ENCODE peak calls at places on chromosomes 1 and 21, in ten cellular contexts. One of them, this sample, is unnamed.

GRCh38 chr1:55694297-55694696 is 479.1 kb upstream of the USP24 start:
- DNase-seq in naive B cell: no peak
- DNase-seq in body of pancreas: peak; percentile 56
- DNase-seq in DMS 273 treated with DMSO at 0.1 percent for 48 hours: peak; percentile 47
- DNase-seq in GM23248: no peak
- DNase-seq in activated CD4-positive, alpha-beta T cell treated with anti-CD3 and anti-CD28 coated beads, Interleukin-2, amount 10 ng/mL, durations not matched to agents 7 days and 5 days: no peak
- DNase-seq in activated naive CD4-positive, alpha-beta T cell treated with Interleukin-2 at 50 U/mL for 16 hours: no peak
- DNase-seq in keratinocyte: no peak
- DNase-seq in NCI-H2171 treated with DMSO at 0.1 percent for 48 hours: peak; percentile 90
- DNase-seq in PC-3: no peak
- DNase-seq in this sample: no peak

GRCh38 chr21:38806153-38806941 is 618 bp downstream of the ETS2 start:
- DNase-seq in naive B cell: peak; percentile 14
- DNase-seq in body of pancreas: peak; percentile 45
- DNase-seq in DMS 273 treated with DMSO at 0.1 percent for 48 hours: no peak
- DNase-seq in GM23248: peak; percentile 41
- DNase-seq in activated CD4-positive, alpha-beta T cell treated with anti-CD3 and anti-CD28 coated beads, Interleukin-2, amount 10 ng/mL, durations not matched to agents 7 days and 5 days: peak; percentile 43
- DNase-seq in activated naive CD4-positive, alpha-beta T cell treated with Interleukin-2 at 50 U/mL for 16 hours: peak; percentile 37
- DNase-seq in keratinocyte: no peak
- DNase-seq in NCI-H2171 treated with DMSO at 0.1 percent for 48 hours: peak; percentile 20
- DNase-seq in PC-3: no peak
- DNase-seq in this sample: peak; percentile 40

GRCh38 chr1:245084551-245084950 is 70.2 kb upstream of the KIF26B start:
- DNase-seq in naive B cell: no peak
- DNase-seq in body of pancreas: no peak
- DNase-seq in DMS 273 treated with DMSO at 0.1 percent for 48 hours: no peak
- DNase-seq in GM23248: peak; percentile 42
- DNase-seq in activated CD4-positive, alpha-beta T cell treated with anti-CD3 and anti-CD28 coated beads, Interleukin-2, amount 10 ng/mL, durations not matched to agents 7 days and 5 days: no peak
- DNase-seq in activated naive CD4-positive, alpha-beta T cell treated with Interleukin-2 at 50 U/mL for 16 hours: no peak
- DNase-seq in keratinocyte: no peak
- DNase-seq in NCI-H2171 treated with DMSO at 0.1 percent for 48 hours: no peak
- DNase-seq in PC-3: no peak
- DNase-seq in this sample: no peak

GRCh38 chr1:208544794-208545193 is 300.6 kb upstream of the PLXNA2 start:
- DNase-seq in naive B cell: no peak
- DNase-seq in body of pancreas: no peak
- DNase-seq in DMS 273 treated with DMSO at 0.1 percent for 48 hours: no peak
- DNase-seq in GM23248: no peak
- DNase-seq in activated CD4-positive, alpha-beta T cell treated with anti-CD3 and anti-CD28 coated beads, Interleukin-2, amount 10 ng/mL, durations not matched to agents 7 days and 5 days: no peak
- DNase-seq in activated naive CD4-positive, alpha-beta T cell treated with Interleukin-2 at 50 U/mL for 16 hours: no peak
- DNase-seq in keratinocyte: no peak
- DNase-seq in NCI-H2171 treated with DMSO at 0.1 percent for 48 hours: no peak
- DNase-seq in PC-3: no peak
- DNase-seq in this sample: no peak

GRCh38 chr1:227805606-227806197 is 9.8 kb upstream of the PRSS38 start:
- DNase-seq in naive B cell: no peak
- DNase-seq in body of pancreas: no peak
- DNase-seq in DMS 273 treated with DMSO at 0.1 percent for 48 hours: no peak
- DNase-seq in GM23248: peak; percentile 98
- DNase-seq in activated CD4-positive, alpha-beta T cell treated with anti-CD3 and anti-CD28 coated beads, Interleukin-2, amount 10 ng/mL, durations not matched to agents 7 days and 5 days: no peak
- DNase-seq in activated naive CD4-positive, alpha-beta T cell treated with Interleukin-2 at 50 U/mL for 16 hours: no peak
- DNase-seq in keratinocyte: peak; percentile 90
- DNase-seq in NCI-H2171 treated with DMSO at 0.1 percent for 48 hours: no peak
- DNase-seq in PC-3: peak; percentile 100
- DNase-seq in this sample: peak; percentile 37

GRCh38 chr1:235207202-235207565 is 46.1 kb upstream of the RBM34 start:
- DNase-seq in naive B cell: no peak
- DNase-seq in body of pancreas: no peak
- DNase-seq in DMS 273 treated with DMSO at 0.1 percent for 48 hours: no peak
- DNase-seq in GM23248: no peak
- DNase-seq in activated CD4-positive, alpha-beta T cell treated with anti-CD3 and anti-CD28 coated beads, Interleukin-2, amount 10 ng/mL, durations not matched to agents 7 days and 5 days: peak; percentile 71
- DNase-seq in activated naive CD4-positive, alpha-beta T cell treated with Interleukin-2 at 50 U/mL for 16 hours: peak; percentile 47
- DNase-seq in keratinocyte: no peak
- DNase-seq in NCI-H2171 treated with DMSO at 0.1 percent for 48 hours: no peak
- DNase-seq in PC-3: no peak
- DNase-seq in this sample: no peak

GRCh38 chr1:109425391-109425790 is 857 bp downstream of the PSMA5 start:
- DNase-seq in naive B cell: peak; percentile 53
- DNase-seq in body of pancreas: no peak
- DNase-seq in DMS 273 treated with DMSO at 0.1 percent for 48 hours: no peak
- DNase-seq in GM23248: peak; percentile 54
- DNase-seq in activated CD4-positive, alpha-beta T cell treated with anti-CD3 and anti-CD28 coated beads, Interleukin-2, amount 10 ng/mL, durations not matched to agents 7 days and 5 days: peak; percentile 26
- DNase-seq in activated naive CD4-positive, alpha-beta T cell treated with Interleukin-2 at 50 U/mL for 16 hours: no peak
- DNase-seq in keratinocyte: no peak
- DNase-seq in NCI-H2171 treated with DMSO at 0.1 percent for 48 hours: no peak
- DNase-seq in PC-3: peak; percentile 13
- DNase-seq in this sample: no peak

GRCh38 chr1:231519166-231519565 is 9.3 kb upstream of the TSNAX start:
- DNase-seq in naive B cell: no peak
- DNase-seq in body of pancreas: no peak
- DNase-seq in DMS 273 treated with DMSO at 0.1 percent for 48 hours: no peak
- DNase-seq in GM23248: peak; percentile 59
- DNase-seq in activated CD4-positive, alpha-beta T cell treated with anti-CD3 and anti-CD28 coated beads, Interleukin-2, amount 10 ng/mL, durations not matched to agents 7 days and 5 days: no peak
- DNase-seq in activated naive CD4-positive, alpha-beta T cell treated with Interleukin-2 at 50 U/mL for 16 hours: no peak
- DNase-seq in keratinocyte: no peak
- DNase-seq in NCI-H2171 treated with DMSO at 0.1 percent for 48 hours: no peak
- DNase-seq in PC-3: no peak
- DNase-seq in this sample: no peak

GRCh38 chr1:234213576-234214128 is 159.6 kb upstream of the COA6 start:
- DNase-seq in naive B cell: no peak
- DNase-seq in body of pancreas: no peak
- DNase-seq in DMS 273 treated with DMSO at 0.1 percent for 48 hours: no peak
- DNase-seq in GM23248: peak; percentile 28
- DNase-seq in activated CD4-positive, alpha-beta T cell treated with anti-CD3 and anti-CD28 coated beads, Interleukin-2, amount 10 ng/mL, durations not matched to agents 7 days and 5 days: no peak
- DNase-seq in activated naive CD4-positive, alpha-beta T cell treated with Interleukin-2 at 50 U/mL for 16 hours: no peak
- DNase-seq in keratinocyte: no peak
- DNase-seq in NCI-H2171 treated with DMSO at 0.1 percent for 48 hours: no peak
- DNase-seq in PC-3: no peak
- DNase-seq in this sample: no peak

GRCh38 chr21:38323721-38324591 is 67.2 kb downstream of the KCNJ15 start:
- DNase-seq in naive B cell: no peak
- DNase-seq in body of pancreas: no peak
- DNase-seq in DMS 273 treated with DMSO at 0.1 percent for 48 hours: peak; percentile 56
- DNase-seq in GM23248: peak; percentile 97
- DNase-seq in activated CD4-positive, alpha-beta T cell treated with anti-CD3 and anti-CD28 coated beads, Interleukin-2, amount 10 ng/mL, durations not matched to agents 7 days and 5 days: no peak
- DNase-seq in activated naive CD4-positive, alpha-beta T cell treated with Interleukin-2 at 50 U/mL for 16 hours: no peak
- DNase-seq in keratinocyte: peak; percentile 44
- DNase-seq in NCI-H2171 treated with DMSO at 0.1 percent for 48 hours: peak; percentile 75
- DNase-seq in PC-3: peak; percentile 95
- DNase-seq in this sample: peak; percentile 16

GRCh38 chr1:235502601-235503332 is 1.5 kb downstream of the B3GALNT2 start:
- DNase-seq in naive B cell: no peak
- DNase-seq in body of pancreas: no peak
- DNase-seq in DMS 273 treated with DMSO at 0.1 percent for 48 hours: no peak
- DNase-seq in GM23248: peak; percentile 41
- DNase-seq in activated CD4-positive, alpha-beta T cell treated with anti-CD3 and anti-CD28 coated beads, Interleukin-2, amount 10 ng/mL, durations not matched to agents 7 days and 5 days: no peak
- DNase-seq in activated naive CD4-positive, alpha-beta T cell treated with Interleukin-2 at 50 U/mL for 16 hours: no peak
- DNase-seq in keratinocyte: no peak
- DNase-seq in NCI-H2171 treated with DMSO at 0.1 percent for 48 hours: peak; percentile 38
- DNase-seq in PC-3: peak; percentile 28
- DNase-seq in this sample: peak; percentile 32

GRCh38 chr1:38221006-38221649 is 174.5 kb upstream of the POU3F1 start:
- DNase-seq in naive B cell: no peak
- DNase-seq in body of pancreas: no peak
- DNase-seq in DMS 273 treated with DMSO at 0.1 percent for 48 hours: no peak
- DNase-seq in GM23248: peak; percentile 79
- DNase-seq in activated CD4-positive, alpha-beta T cell treated with anti-CD3 and anti-CD28 coated beads, Interleukin-2, amount 10 ng/mL, durations not matched to agents 7 days and 5 days: no peak
- DNase-seq in activated naive CD4-positive, alpha-beta T cell treated with Interleukin-2 at 50 U/mL for 16 hours: no peak
- DNase-seq in keratinocyte: no peak
- DNase-seq in NCI-H2171 treated with DMSO at 0.1 percent for 48 hours: no peak
- DNase-seq in PC-3: no peak
- DNase-seq in this sample: no peak

GRCh38 chr1:110786802-110787327 is 86.1 kb upstream of the CD53 start:
- DNase-seq in naive B cell: no peak
- DNase-seq in body of pancreas: no peak
- DNase-seq in DMS 273 treated with DMSO at 0.1 percent for 48 hours: no peak
- DNase-seq in GM23248: no peak
- DNase-seq in activated CD4-positive, alpha-beta T cell treated with anti-CD3 and anti-CD28 coated beads, Interleukin-2, amount 10 ng/mL, durations not matched to agents 7 days and 5 days: no peak
- DNase-seq in activated naive CD4-positive, alpha-beta T cell treated with Interleukin-2 at 50 U/mL for 16 hours: no peak
- DNase-seq in keratinocyte: no peak
- DNase-seq in NCI-H2171 treated with DMSO at 0.1 percent for 48 hours: no peak
- DNase-seq in PC-3: no peak
- DNase-seq in this sample: no peak

GRCh38 chr21:17775431-17776126 is 43.6 kb downstream of the C21orf91 start:
- DNase-seq in naive B cell: peak; percentile 27
- DNase-seq in body of pancreas: no peak
- DNase-seq in DMS 273 treated with DMSO at 0.1 percent for 48 hours: no peak
- DNase-seq in GM23248: no peak
- DNase-seq in activated CD4-positive, alpha-beta T cell treated with anti-CD3 and anti-CD28 coated beads, Interleukin-2, amount 10 ng/mL, durations not matched to agents 7 days and 5 days: peak; percentile 47
- DNase-seq in activated naive CD4-positive, alpha-beta T cell treated with Interleukin-2 at 50 U/mL for 16 hours: peak; percentile 71
- DNase-seq in keratinocyte: no peak
- DNase-seq in NCI-H2171 treated with DMSO at 0.1 percent for 48 hours: no peak
- DNase-seq in PC-3: no peak
- DNase-seq in this sample: no peak

GRCh38 chr1:151512326-151512725 is 1.1 kb downstream of the CGN start:
- DNase-seq in naive B cell: no peak
- DNase-seq in body of pancreas: no peak
- DNase-seq in DMS 273 treated with DMSO at 0.1 percent for 48 hours: no peak
- DNase-seq in GM23248: no peak
- DNase-seq in activated CD4-positive, alpha-beta T cell treated with anti-CD3 and anti-CD28 coated beads, Interleukin-2, amount 10 ng/mL, durations not matched to agents 7 days and 5 days: no peak
- DNase-seq in activated naive CD4-positive, alpha-beta T cell treated with Interleukin-2 at 50 U/mL for 16 hours: no peak
- DNase-seq in keratinocyte: no peak
- DNase-seq in NCI-H2171 treated with DMSO at 0.1 percent for 48 hours: no peak
- DNase-seq in PC-3: peak; percentile 30
- DNase-seq in this sample: no peak

GRCh38 chr1:226549094-226549936 is 751 bp downstream of the STUM start:
- DNase-seq in naive B cell: peak; percentile 20
- DNase-seq in body of pancreas: no peak
- DNase-seq in DMS 273 treated with DMSO at 0.1 percent for 48 hours: no peak
- DNase-seq in GM23248: peak; percentile 21
- DNase-seq in activated CD4-positive, alpha-beta T cell treated with anti-CD3 and anti-CD28 coated beads, Interleukin-2, amount 10 ng/mL, durations not matched to agents 7 days and 5 days: no peak
- DNase-seq in activated naive CD4-positive, alpha-beta T cell treated with Interleukin-2 at 50 U/mL for 16 hours: peak; percentile 5
- DNase-seq in keratinocyte: no peak
- DNase-seq in NCI-H2171 treated with DMSO at 0.1 percent for 48 hours: no peak
- DNase-seq in PC-3: peak; percentile 25
- DNase-seq in this sample: peak; percentile 67

GRCh38 chr21:32131960-32132359 is 146.9 kb downstream of the MIS18A start:
- DNase-seq in naive B cell: no peak
- DNase-seq in body of pancreas: no peak
- DNase-seq in DMS 273 treated with DMSO at 0.1 percent for 48 hours: no peak
- DNase-seq in GM23248: peak; percentile 61
- DNase-seq in activated CD4-positive, alpha-beta T cell treated with anti-CD3 and anti-CD28 coated beads, Interleukin-2, amount 10 ng/mL, durations not matched to agents 7 days and 5 days: no peak
- DNase-seq in activated naive CD4-positive, alpha-beta T cell treated with Interleukin-2 at 50 U/mL for 16 hours: no peak
- DNase-seq in keratinocyte: no peak
- DNase-seq in NCI-H2171 treated with DMSO at 0.1 percent for 48 hours: no peak
- DNase-seq in PC-3: peak; percentile 34
- DNase-seq in this sample: no peak

GRCh38 chr1:87765686-87766085 is 437.0 kb downstream of the LMO4 start:
- DNase-seq in naive B cell: no peak
- DNase-seq in body of pancreas: no peak
- DNase-seq in DMS 273 treated with DMSO at 0.1 percent for 48 hours: no peak
- DNase-seq in GM23248: peak; percentile 77
- DNase-seq in activated CD4-positive, alpha-beta T cell treated with anti-CD3 and anti-CD28 coated beads, Interleukin-2, amount 10 ng/mL, durations not matched to agents 7 days and 5 days: no peak
- DNase-seq in activated naive CD4-positive, alpha-beta T cell treated with Interleukin-2 at 50 U/mL for 16 hours: no peak
- DNase-seq in keratinocyte: no peak
- DNase-seq in NCI-H2171 treated with DMSO at 0.1 percent for 48 hours: no peak
- DNase-seq in PC-3: peak; percentile 1
- DNase-seq in this sample: no peak

GRCh38 chr1:240766831-240767230 is 154.9 kb upstream of the GREM2 start:
- DNase-seq in naive B cell: no peak
- DNase-seq in body of pancreas: no peak
- DNase-seq in DMS 273 treated with DMSO at 0.1 percent for 48 hours: no peak
- DNase-seq in GM23248: peak; percentile 56
- DNase-seq in activated CD4-positive, alpha-beta T cell treated with anti-CD3 and anti-CD28 coated beads, Interleukin-2, amount 10 ng/mL, durations not matched to agents 7 days and 5 days: no peak
- DNase-seq in activated naive CD4-positive, alpha-beta T cell treated with Interleukin-2 at 50 U/mL for 16 hours: no peak
- DNase-seq in keratinocyte: no peak
- DNase-seq in NCI-H2171 treated with DMSO at 0.1 percent for 48 hours: no peak
- DNase-seq in PC-3: peak; percentile 60
- DNase-seq in this sample: no peak

GRCh38 chr1:228013322-228014234 is 6.8 kb downstream of the WNT3A start:
- DNase-seq in naive B cell: no peak
- DNase-seq in body of pancreas: peak; percentile 5
- DNase-seq in DMS 273 treated with DMSO at 0.1 percent for 48 hours: no peak
- DNase-seq in GM23248: no peak
- DNase-seq in activated CD4-positive, alpha-beta T cell treated with anti-CD3 and anti-CD28 coated beads, Interleukin-2, amount 10 ng/mL, durations not matched to agents 7 days and 5 days: no peak
- DNase-seq in activated naive CD4-positive, alpha-beta T cell treated with Interleukin-2 at 50 U/mL for 16 hours: no peak
- DNase-seq in keratinocyte: peak; percentile 86
- DNase-seq in NCI-H2171 treated with DMSO at 0.1 percent for 48 hours: no peak
- DNase-seq in PC-3: peak; percentile 77
- DNase-seq in this sample: no peak

GRCh38 chr1:203421246-203421645 is 54.4 kb upstream of the PRELP start:
- DNase-seq in naive B cell: no peak
- DNase-seq in body of pancreas: no peak
- DNase-seq in DMS 273 treated with DMSO at 0.1 percent for 48 hours: no peak
- DNase-seq in GM23248: no peak
- DNase-seq in activated CD4-positive, alpha-beta T cell treated with anti-CD3 and anti-CD28 coated beads, Interleukin-2, amount 10 ng/mL, durations not matched to agents 7 days and 5 days: no peak
- DNase-seq in activated naive CD4-positive, alpha-beta T cell treated with Interleukin-2 at 50 U/mL for 16 hours: no peak
- DNase-seq in keratinocyte: no peak
- DNase-seq in NCI-H2171 treated with DMSO at 0.1 percent for 48 hours: no peak
- DNase-seq in PC-3: no peak
- DNase-seq in this sample: no peak

GRCh38 chr1:1563688-1564087 is 11.0 kb downstream of the SSU72 start:
- DNase-seq in naive B cell: no peak
- DNase-seq in body of pancreas: no peak
- DNase-seq in DMS 273 treated with DMSO at 0.1 percent for 48 hours: no peak
- DNase-seq in GM23248: no peak
- DNase-seq in activated CD4-positive, alpha-beta T cell treated with anti-CD3 and anti-CD28 coated beads, Interleukin-2, amount 10 ng/mL, durations not matched to agents 7 days and 5 days: no peak
- DNase-seq in activated naive CD4-positive, alpha-beta T cell treated with Interleukin-2 at 50 U/mL for 16 hours: no peak
- DNase-seq in keratinocyte: no peak
- DNase-seq in NCI-H2171 treated with DMSO at 0.1 percent for 48 hours: no peak
- DNase-seq in PC-3: no peak
- DNase-seq in this sample: no peak

GRCh38 chr1:204437796-204438570 is 26.4 kb upstream of the PPP1R15B start:
- DNase-seq in naive B cell: no peak
- DNase-seq in body of pancreas: no peak
- DNase-seq in DMS 273 treated with DMSO at 0.1 percent for 48 hours: no peak
- DNase-seq in GM23248: no peak
- DNase-seq in activated CD4-positive, alpha-beta T cell treated with anti-CD3 and anti-CD28 coated beads, Interleukin-2, amount 10 ng/mL, durations not matched to agents 7 days and 5 days: no peak
- DNase-seq in activated naive CD4-positive, alpha-beta T cell treated with Interleukin-2 at 50 U/mL for 16 hours: no peak
- DNase-seq in keratinocyte: no peak
- DNase-seq in NCI-H2171 treated with DMSO at 0.1 percent for 48 hours: no peak
- DNase-seq in PC-3: no peak
- DNase-seq in this sample: peak; percentile 85

GRCh38 chr1:114535401-114535800 is 24.4 kb upstream of the TRIM33 start:
- DNase-seq in naive B cell: no peak
- DNase-seq in body of pancreas: no peak
- DNase-seq in DMS 273 treated with DMSO at 0.1 percent for 48 hours: no peak
- DNase-seq in GM23248: no peak
- DNase-seq in activated CD4-positive, alpha-beta T cell treated with anti-CD3 and anti-CD28 coated beads, Interleukin-2, amount 10 ng/mL, durations not matched to agents 7 days and 5 days: no peak
- DNase-seq in activated naive CD4-positive, alpha-beta T cell treated with Interleukin-2 at 50 U/mL for 16 hours: no peak
- DNase-seq in keratinocyte: no peak
- DNase-seq in NCI-H2171 treated with DMSO at 0.1 percent for 48 hours: no peak
- DNase-seq in PC-3: no peak
- DNase-seq in this sample: peak; percentile 19

GRCh38 chr1:158422215-158422614 is 3.8 kb downstream of the OR10K2 start:
- DNase-seq in naive B cell: no peak
- DNase-seq in body of pancreas: no peak
- DNase-seq in DMS 273 treated with DMSO at 0.1 percent for 48 hours: no peak
- DNase-seq in GM23248: no peak
- DNase-seq in activated CD4-positive, alpha-beta T cell treated with anti-CD3 and anti-CD28 coated beads, Interleukin-2, amount 10 ng/mL, durations not matched to agents 7 days and 5 days: no peak
- DNase-seq in activated naive CD4-positive, alpha-beta T cell treated with Interleukin-2 at 50 U/mL for 16 hours: no peak
- DNase-seq in keratinocyte: no peak
- DNase-seq in NCI-H2171 treated with DMSO at 0.1 percent for 48 hours: no peak
- DNase-seq in PC-3: no peak
- DNase-seq in this sample: no peak

GRCh38 chr1:20847619-20848080 is 60.5 kb upstream of the HP1BP3 start:
- DNase-seq in naive B cell: no peak
- DNase-seq in body of pancreas: no peak
- DNase-seq in DMS 273 treated with DMSO at 0.1 percent for 48 hours: no peak
- DNase-seq in GM23248: peak; percentile 14
- DNase-seq in activated CD4-positive, alpha-beta T cell treated with anti-CD3 and anti-CD28 coated beads, Interleukin-2, amount 10 ng/mL, durations not matched to agents 7 days and 5 days: no peak
- DNase-seq in activated naive CD4-positive, alpha-beta T cell treated with Interleukin-2 at 50 U/mL for 16 hours: no peak
- DNase-seq in keratinocyte: no peak
- DNase-seq in NCI-H2171 treated with DMSO at 0.1 percent for 48 hours: no peak
- DNase-seq in PC-3: peak; percentile 89
- DNase-seq in this sample: no peak

GRCh38 chr1:116983678-116984077 is 17.9 kb upstream of the CD101 start:
- DNase-seq in naive B cell: no peak
- DNase-seq in body of pancreas: no peak
- DNase-seq in DMS 273 treated with DMSO at 0.1 percent for 48 hours: no peak
- DNase-seq in GM23248: no peak
- DNase-seq in activated CD4-positive, alpha-beta T cell treated with anti-CD3 and anti-CD28 coated beads, Interleukin-2, amount 10 ng/mL, durations not matched to agents 7 days and 5 days: no peak
- DNase-seq in activated naive CD4-positive, alpha-beta T cell treated with Interleukin-2 at 50 U/mL for 16 hours: no peak
- DNase-seq in keratinocyte: no peak
- DNase-seq in NCI-H2171 treated with DMSO at 0.1 percent for 48 hours: no peak
- DNase-seq in PC-3: no peak
- DNase-seq in this sample: no peak

GRCh38 chr1:58392083-58392482 is 154.4 kb downstream of the OMA1 start:
- DNase-seq in naive B cell: peak; percentile 57
- DNase-seq in body of pancreas: no peak
- DNase-seq in DMS 273 treated with DMSO at 0.1 percent for 48 hours: no peak
- DNase-seq in GM23248: no peak
- DNase-seq in activated CD4-positive, alpha-beta T cell treated with anti-CD3 and anti-CD28 coated beads, Interleukin-2, amount 10 ng/mL, durations not matched to agents 7 days and 5 days: no peak
- DNase-seq in activated naive CD4-positive, alpha-beta T cell treated with Interleukin-2 at 50 U/mL for 16 hours: no peak
- DNase-seq in keratinocyte: no peak
- DNase-seq in NCI-H2171 treated with DMSO at 0.1 percent for 48 hours: no peak
- DNase-seq in PC-3: no peak
- DNase-seq in this sample: no peak

This sample was measured in NCI-H82.